ENCODE peak calls at places on chromosomes 12 and 14, in five cellular contexts. J is choroid plexus epithelial cell; Q is stimulated activated CD4-positive, alpha-beta T cell treated with anti-CD3 and anti-CD28 coated beads, Interleukin-4, amount 100 ng/mL, for 1 hour; A is T-cell; N is HTR-8/SVneo. L is an unnamed sample.
A peak's percentile ranks its signal among the peaks of the same experiment; 100 is the strongest.

GRCh38 chr12:1350055-1350933 is 244.1 kb downstream of the FBXL14 start:
- DNase-seq in J (peak; percentile 95), Q (no peak), A (no peak), N (peak; percentile 90), L (no peak)

GRCh38 chr12:38776657-38777056 is 128.7 kb downstream of the CPNE8 start:
- DNase-seq in J (peak; percentile 4), Q (no peak), A (no peak), N (no peak), L (peak; percentile 16)

GRCh38 chr14:100193417-100194357 is 34.2 kb upstream of the DEGS2 start:
- DNase-seq in J (no peak), Q (peak; percentile 7), A (no peak), N (no peak), L (peak; percentile 15)

GRCh38 chr14:101478096-101478495 is 83.2 kb upstream of the DIO3 start:
- DNase-seq in J (no peak), Q (no peak), A (no peak), N (no peak), L (no peak)

GRCh38 chr12:111643428-111643826 is 42.3 kb downstream of the BRAP start:
- DNase-seq in J (peak; percentile 63), Q (no peak), A (no peak), N (no peak), L (no peak)

GRCh38 chr12:122087431-122088180 is 9.1 kb downstream of the MLXIP start:
- DNase-seq in J (no peak), Q (no peak), A (no peak), N (no peak), L (no peak)

GRCh38 chr14:56494167-56494566 is 85.4 kb upstream of the TMEM260 start:
- DNase-seq in J (no peak), Q (no peak), A (no peak), N (no peak), L (no peak)

GRCh38 chr12:94273272-94273671 is 124.9 kb downstream of the PLXNC1 start:
- DNase-seq in J (no peak), Q (no peak), A (no peak), N (no peak), L (no peak)

L was measured in NCI-H460.